ENCODE peak calls at places on chromosomes 16 and 17, in ten cellular contexts. C is LoVo; T is activated CD4-positive, alpha-beta T cell treated with anti-CD3 and anti-CD28 coated beads, Interleukin-2, amount 50 U/mL, for 48 hours; N is MV-4-11; L is ACHN; M is foreskin fibroblast; Y is heart right ventricle; D is AG08395; P is activated gamma-delta T cell; J is neural crest cell. E is an unnamed sample.

GRCh38 chr16:80503144-80503543 is 37.6 kb upstream of the DYNLRB2 start:
- DNase-seq in C (no peak), T (no peak), N (no peak), L (no peak), M (no peak), Y (no peak), D (no peak), P (no peak), J (no peak), E (no peak)

GRCh38 chr17:78973792-78974520 is 5.8 kb downstream of the LGALS3BP start:
- DNase-seq in C (no peak), T (no peak), N (no peak), L (no peak), M (no peak), Y (no peak), D (no peak), P (no peak), J (no peak), E (no peak)

GRCh38 chr16:10180771-10181163 is 1.5 kb downstream of the GRIN2A start:
- DNase-seq in C (no peak), T (peak), N (no peak), L (peak), M (peak), Y (peak), D (no peak), P (no peak), J (peak), E (no peak)

GRCh38 chr17:41802961-41803682 is 8.6 kb downstream of the P3H4 start:
- DNase-seq in C (no peak), T (no peak), N (no peak), L (no peak), M (no peak), Y (no peak), D (no peak), P (no peak), J (no peak), E (no peak)

GRCh38 chr17:488993-489757 is 136.6 kb upstream of the RPH3AL start:
- DNase-seq in C (peak), T (peak), N (no peak), L (peak), M (peak), Y (no peak), D (no peak), P (no peak), J (peak), E (peak)

GRCh38 chr16:5678371-5678770 is 580.8 kb upstream of the EEF2KMT start:
- DNase-seq in C (no peak), T (no peak), N (no peak), L (peak), M (no peak), Y (no peak), D (no peak), P (no peak), J (peak), E (no peak)

GRCh38 chr17:50952889-50953288 is 86.7 kb upstream of the TOB1 start:
- DNase-seq in C (no peak), T (no peak), N (no peak), L (no peak), M (no peak), Y (no peak), D (no peak), P (no peak), J (no peak), E (peak)

GRCh38 chr17:933168-934083 is 46.1 kb downstream of the NXN start:
- DNase-seq in C (peak), T (no peak), N (peak), L (peak), M (peak), Y (no peak), D (peak), P (no peak), J (no peak), E (peak)

GRCh38 chr17:6710317-6710716 is 2.9 kb downstream of the SLC13A5 start:
- DNase-seq in C (no peak), T (no peak), N (no peak), L (no peak), M (peak), Y (no peak), D (no peak), P (no peak), J (no peak), E (no peak)

GRCh38 chr17:14813649-14814048 is 451.5 kb downstream of the PMP22 start:
- DNase-seq in C (no peak), T (peak), N (peak), L (peak), M (no peak), Y (no peak), D (no peak), P (no peak), J (no peak), E (peak)

GRCh38 chr17:50289268-50289667 is 15.0 kb downstream of the TMEM92 start:
- DNase-seq in C (no peak), T (no peak), N (no peak), L (no peak), M (peak), Y (no peak), D (peak), P (no peak), J (no peak), E (no peak)

GRCh38 chr17:1697681-1698080 is 12.5 kb downstream of the TLCD2 start:
- DNase-seq in C (no peak), T (no peak), N (no peak), L (no peak), M (no peak), Y (no peak), D (no peak), P (no peak), J (no peak), E (no peak)

GRCh38 chr16:81394966-81395655 is 49.5 kb upstream of the CMIP start:
- DNase-seq in C (no peak), T (no peak), N (no peak), L (no peak), M (peak), Y (peak), D (no peak), P (no peak), J (no peak), E (no peak)

GRCh38 chr17:72370819-72371218 is 250.0 kb downstream of the SOX9 start:
- DNase-seq in C (peak), T (no peak), N (no peak), L (no peak), M (peak), Y (no peak), D (peak), P (no peak), J (no peak), E (no peak)

GRCh38 chr16:56886296-56886695 is 21.3 kb downstream of the SLC12A3 start:
- DNase-seq in C (no peak), T (no peak), N (no peak), L (no peak), M (no peak), Y (no peak), D (no peak), P (no peak), J (no peak), E (no peak)

GRCh38 chr17:81998719-81999438 is 21.4 kb downstream of the ASPSCR1 start:
- DNase-seq in C (no peak), T (no peak), N (no peak), L (no peak), M (no peak), Y (no peak), D (no peak), P (no peak), J (no peak), E (no peak)

GRCh38 chr16:71923941-71924690 is 28.8 kb downstream of the IST1 start:
- DNase-seq in C (no peak), T (no peak), N (no peak), L (peak), M (peak), Y (no peak), D (no peak), P (no peak), J (no peak), E (no peak)

GRCh38 chr17:16352303-16352837 is 899 bp downstream of the CENPV start:
- DNase-seq in C (peak), T (peak), N (no peak), L (peak), M (peak), Y (no peak), D (peak), P (no peak), J (peak), E (peak)

GRCh38 chr16:17380613-17381012 is 90.1 kb downstream of the XYLT1 start:
- DNase-seq in C (no peak), T (no peak), N (peak), L (no peak), M (no peak), Y (no peak), D (peak), P (no peak), J (no peak), E (no peak)

GRCh38 chr17:76359375-76359774 is 5.7 kb upstream of the PRPSAP1 start:
- DNase-seq in C (no peak), T (no peak), N (no peak), L (no peak), M (no peak), Y (no peak), D (no peak), P (no peak), J (no peak), E (no peak)

GRCh38 chr17:32609085-32609484 is 122.3 kb downstream of the CDK5R1 start:
- DNase-seq in C (peak), T (peak), N (peak), L (peak), M (no peak), Y (peak), D (no peak), P (peak), J (no peak), E (no peak)

GRCh38 chr16:88552815-88553214 is 17.4 kb upstream of the ZC3H18 start:
- DNase-seq in C (no peak), T (no peak), N (no peak), L (no peak), M (no peak), Y (no peak), D (no peak), P (no peak), J (no peak), E (no peak)

GRCh38 chr17:5297245-5297644 is 15.2 kb downstream of the RABEP1 start:
- DNase-seq in C (no peak), T (no peak), N (no peak), L (no peak), M (no peak), Y (no peak), D (no peak), P (no peak), J (no peak), E (no peak)

GRCh38 chr17:55089955-55090573 is 121.5 kb downstream of the STXBP4 start:
- DNase-seq in C (no peak), T (peak), N (no peak), L (peak), M (peak), Y (no peak), D (no peak), P (no peak), J (no peak), E (no peak)

GRCh38 chr16:66382171-66382965 is 15.9 kb downstream of the CDH5 start:
- DNase-seq in C (peak), T (no peak), N (no peak), L (peak), M (no peak), Y (peak), D (peak), P (no peak), J (no peak), E (no peak)

GRCh38 chr17:1636732-1637285 is 8.2 kb upstream of the SLC43A2 start:
- DNase-seq in C (no peak), T (no peak), N (no peak), L (no peak), M (no peak), Y (no peak), D (no peak), P (no peak), J (no peak), E (no peak)

GRCh38 chr17:18356624-18357023 is 6.7 kb downstream of the SHMT1 start:
- DNase-seq in C (no peak), T (no peak), N (peak), L (no peak), M (peak), Y (peak), D (peak), P (no peak), J (no peak), E (no peak)

GRCh38 chr17:53470626-53471025 is 352.1 kb upstream of the KIF2B start:
- DNase-seq in C (no peak), T (no peak), N (no peak), L (peak), M (no peak), Y (no peak), D (no peak), P (no peak), J (no peak), E (no peak)

GRCh38 chr16:200388-200787 is 20.1 kb downstream of the HBQ1 start:
- DNase-seq in C (no peak), T (no peak), N (no peak), L (peak), M (peak), Y (no peak), D (peak), P (no peak), J (no peak), E (no peak)

GRCh38 chr16:15899538-15900100 is 11.2 kb upstream of the CEP20 start:
- DNase-seq in C (peak), T (peak), N (peak), L (peak), M (peak), Y (no peak), D (peak), P (no peak), J (no peak), E (peak)

GRCh38 chr17:11943759-11944347 is 53.4 kb downstream of the ZNF18 start:
- DNase-seq in C (no peak), T (no peak), N (no peak), L (no peak), M (no peak), Y (no peak), D (no peak), P (no peak), J (no peak), E (no peak)

GRCh38 chr17:30005709-30006320 is 64.4 kb downstream of the EFCAB5 start:
- DNase-seq in C (no peak), T (no peak), N (no peak), L (no peak), M (peak), Y (no peak), D (no peak), P (no peak), J (no peak), E (peak)

E was measured in Caco-2.